ENCODE peak calls at places on chromosomes 1 and 21, in six cellular contexts. Z, M, P, T, H and C are unnamed samples.

GRCh38 chr1:143553627-143554026 is 418.2 kb downstream of the FAM72C start:
- DNase-seq in Z (no peak), M (no peak), P (no peak), T (no peak), H (no peak), C (no peak)

GRCh38 chr21:43775190-43775589 is 918 bp downstream of the CSTB start:
- DNase-seq in Z (no peak), M (no peak), P (no peak), T (no peak), H (no peak), C (no peak)

GRCh38 chr1:238018214-238018613 is 127.5 kb upstream of the ZP4 start:
- DNase-seq in Z (no peak), M (no peak), P (no peak), T (no peak), H (no peak), C (no peak)

GRCh38 chr1:19373206-19374126 is 61.3 kb downstream of the SLC66A1 start:
- DNase-seq in Z (no peak), M (no peak), P (no peak), T (no peak), H (no peak), C (no peak)

GRCh38 chr1:230127105-230128054 is 60.3 kb downstream of the GALNT2 start:
- DNase-seq in Z (no peak), M (no peak), P (no peak), T (no peak), H (no peak), C (peak)

GRCh38 chr21:43861716-43862115 is 3.3 kb upstream of the AGPAT3 start:
- DNase-seq in Z (no peak), M (no peak), P (peak), T (no peak), H (peak), C (peak)

GRCh38 chr1:208921259-208921658 is 662.3 kb upstream of the CAMK1G start:
- DNase-seq in Z (no peak), M (no peak), P (no peak), T (no peak), H (no peak), C (no peak)

GRCh38 chr21:38474124-38474523 is 24.2 kb downstream of the ERG start:
- DNase-seq in Z (no peak), M (no peak), P (no peak), T (no peak), H (no peak), C (no peak)

GRCh38 chr1:80917826-80918225 is 882.9 kb upstream of the ADGRL2 start:
- DNase-seq in Z (no peak), M (no peak), P (no peak), T (no peak), H (no peak), C (no peak)

GRCh38 chr1:28965271-28965870 is 51.0 kb downstream of the EPB41 start:
- DNase-seq in Z (no peak), M (no peak), P (no peak), T (no peak), H (no peak), C (no peak)

GRCh38 chr1:115924730-115925129 is 51.6 kb upstream of the SLC22A15 start:
- DNase-seq in Z (no peak), M (no peak), P (no peak), T (no peak), H (no peak), C (no peak)

GRCh38 chr1:215005078-215005477 is 77.5 kb upstream of the KCNK2 start:
- DNase-seq in Z (no peak), M (no peak), P (no peak), T (no peak), H (no peak), C (no peak)

GRCh38 chr1:161792740-161793139 is 26.6 kb downstream of the ATF6 start:
- DNase-seq in Z (peak), M (peak), P (no peak), T (peak), H (peak), C (no peak)

GRCh38 chr1:27517305-27517704 is 27.3 kb upstream of the WASF2 start:
- DNase-seq in Z (no peak), M (no peak), P (no peak), T (no peak), H (no peak), C (no peak)

GRCh38 chr1:31617218-31617916 is at the start of gene HCRTR1:
- DNase-seq in Z (no peak), M (no peak), P (peak), T (no peak), H (no peak), C (no peak)

GRCh38 chr1:110155878-110156522 is 5.7 kb downstream of the SLC6A17 start:
- DNase-seq in Z (peak), M (no peak), P (no peak), T (peak), H (peak), C (no peak)

GRCh38 chr1:23978825-23979224 is 1.3 kb downstream of the SRSF10 start:
- DNase-seq in Z (no peak), M (no peak), P (no peak), T (no peak), H (no peak), C (no peak)

GRCh38 chr1:36014722-36015220 is 69.1 kb upstream of the TEKT2 start:
- DNase-seq in Z (peak), M (no peak), P (no peak), T (peak), H (no peak), C (no peak)

GRCh38 chr1:231284441-231284840 is 43.4 kb downstream of the GNPAT start:
- DNase-seq in Z (no peak), M (no peak), P (no peak), T (no peak), H (no peak), C (no peak)

GRCh38 chr1:86758570-86758969 is 54.2 kb downstream of the SH3GLB1 start:
- DNase-seq in Z (no peak), M (peak), P (no peak), T (no peak), H (no peak), C (no peak)

GRCh38 chr1:193697105-193697762 is 510.8 kb upstream of the B3GALT2 start:
- DNase-seq in Z (no peak), M (peak), P (no peak), T (no peak), H (no peak), C (no peak)

GRCh38 chr1:206535853-206536188 is 28.5 kb downstream of the RASSF5 start:
- DNase-seq in Z (no peak), M (no peak), P (no peak), T (no peak), H (no peak), C (peak)

GRCh38 chr21:44301961-44302406 is 2.1 kb downstream of the PFKL start:
- DNase-seq in Z (no peak), M (no peak), P (no peak), T (no peak), H (no peak), C (no peak)

GRCh38 chr1:108512239-108513071 is 47.4 kb upstream of the EEIG2 start:
- DNase-seq in Z (peak), M (peak), P (no peak), T (peak), H (peak), C (no peak)

GRCh38 chr1:166169182-166169581 is 2.4 kb upstream of the FAM78B start:
- DNase-seq in Z (no peak), M (no peak), P (no peak), T (no peak), H (no peak), C (no peak)

GRCh38 chr1:71693581-71693980 is 588.8 kb downstream of the NEGR1 start:
- DNase-seq in Z (no peak), M (no peak), P (no peak), T (no peak), H (no peak), C (no peak)

GRCh38 chr21:44012474-44013379 is 618 bp downstream of the TRAPPC10 start:
- DNase-seq in Z (no peak), M (peak), P (peak), T (peak), H (peak), C (peak)

GRCh38 chr1:183783896-183784637 is 20.9 kb upstream of the RGL1 start:
- DNase-seq in Z (peak), M (no peak), P (peak), T (peak), H (no peak), C (no peak)

GRCh38 chr1:93114403-93114802 is 35.3 kb downstream of the MTF2 start:
- DNase-seq in Z (peak), M (no peak), P (no peak), T (no peak), H (no peak), C (no peak)

GRCh38 chr1:55530749-55531478 is 315.8 kb upstream of the USP24 start:
- DNase-seq in Z (no peak), M (no peak), P (no peak), T (no peak), H (no peak), C (no peak)

GRCh38 chr1:60942896-60943633 is 139.3 kb upstream of the NFIA start:
- DNase-seq in Z (no peak), M (no peak), P (no peak), T (no peak), H (no peak), C (no peak)

GRCh38 chr21:36030581-36031189 is 29.6 kb downstream of the SETD4 start:
- DNase-seq in Z (no peak), M (no peak), P (no peak), T (peak), H (no peak), C (no peak)

GRCh38 chr21:27164208-27165172 is 197.6 kb upstream of the ADAMTS5 start:
- DNase-seq in Z (no peak), M (no peak), P (no peak), T (no peak), H (no peak), C (no peak)

GRCh38 chr1:234611153-234611798 is 1.3 kb upstream of the IRF2BP2 start:
- DNase-seq in Z (peak), M (peak), P (no peak), T (peak), H (peak), C (no peak)

GRCh38 chr1:175073054-175073453 is 5.4 kb downstream of the TNN start:
- DNase-seq in Z (no peak), M (no peak), P (no peak), T (peak), H (no peak), C (no peak)

GRCh38 chr21:42258885-42259407 is 40.0 kb downstream of the ABCG1 start:
- DNase-seq in Z (no peak), M (no peak), P (peak), T (no peak), H (no peak), C (no peak)

GRCh38 chr1:12161662-12162458 is 4.9 kb upstream of the TNFRSF1B start:
- DNase-seq in Z (peak), M (peak), P (peak), T (peak), H (peak), C (peak)

GRCh38 chr1:54986025-54986424 is 5.6 kb downstream of the TMEM61 start:
- DNase-seq in Z (no peak), M (no peak), P (no peak), T (no peak), H (no peak), C (peak)

GRCh38 chr21:44365251-44365966 is 12.0 kb downstream of the TRPM2 start:
- DNase-seq in Z (no peak), M (no peak), P (peak), T (no peak), H (no peak), C (peak)

DNA sequence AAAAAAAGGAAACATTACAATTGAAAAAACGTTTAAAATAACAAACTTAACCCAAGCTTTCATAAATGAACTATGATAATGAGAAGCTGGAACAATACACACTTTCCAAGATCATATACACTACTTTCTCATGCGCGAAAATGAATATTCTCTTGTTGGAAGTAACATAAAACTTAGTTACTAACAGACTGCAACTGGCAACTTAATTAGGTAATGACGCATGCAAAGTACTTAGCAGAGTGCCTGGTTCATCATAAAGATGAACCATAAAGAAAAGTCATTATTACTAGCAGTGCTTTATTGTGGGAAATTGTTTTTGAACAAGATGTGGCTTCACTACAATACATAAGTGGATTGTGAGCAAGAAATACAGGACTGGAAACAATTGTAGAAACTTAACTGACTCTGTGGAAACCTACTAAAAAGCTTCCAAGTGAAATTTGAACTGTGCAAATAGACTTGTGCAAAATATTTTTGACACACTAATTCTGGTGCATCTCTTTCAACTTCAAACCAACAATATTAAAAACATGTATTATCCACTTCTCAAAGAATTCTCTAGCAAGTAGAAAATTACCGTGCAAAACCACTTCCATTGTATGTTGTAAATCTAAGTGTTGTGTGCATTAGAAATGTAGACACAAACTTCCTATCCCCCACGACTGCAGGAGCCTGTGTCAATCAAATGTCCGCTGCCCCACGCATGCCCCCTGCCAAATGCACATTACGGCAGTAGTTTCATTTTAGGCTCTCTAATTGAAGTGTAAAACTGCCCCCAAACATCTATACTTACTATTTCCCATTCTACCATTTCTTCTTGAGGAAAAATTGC is 2.0 kb downstream of the ARHGAP29 start:
- DNase-seq in Z (no peak), M (no peak), P (no peak), T (peak), H (no peak), C (no peak)
- H3K4me3 ChIP-seq in Z (peak), M (peak), P (peak), T (no peak), H (no peak), C (peak)

GRCh38 chr1:59856725-59857338 is 42.1 kb downstream of the HOOK1 start:
- DNase-seq in Z (no peak), M (no peak), P (no peak), T (no peak), H (no peak), C (no peak)
- H3K27ac ChIP-seq in Z (no peak), M (no peak), P (no peak), T (peak), H (no peak), C (no peak)

GRCh38 chr1:226674892-226675719 is 64.0 kb downstream of the ITPKB start:
- DNase-seq in Z (no peak), M (no peak), P (no peak), T (peak), H (no peak), C (peak)
- H3K4me3 ChIP-seq in Z (no peak), M (no peak), P (no peak), T (no peak), H (no peak), C (peak)

GRCh38 chr1:51499694-51500093 is 19.4 kb downstream of the EPS15 start:
- DNase-seq in Z (no peak), M (no peak), P (no peak), T (no peak), H (no peak), C (no peak)
- H3K27ac ChIP-seq in Z (no peak), M (no peak), P (no peak), T (no peak), H (no peak), C (no peak)

GRCh38 chr1:156122519-156123355 is 8.2 kb downstream of the LMNA start:
- DNase-seq in Z (peak), M (peak), P (peak), T (peak), H (no peak), C (no peak)
- H3K4me3 ChIP-seq in Z (peak), M (peak), P (peak), T (no peak), H (no peak), C (no peak)